ENCODE peak calls at places on chromosome 20, in five cellular contexts. Q, J, N, M and I are unnamed samples.

GRCh38 chr20:414161-414560 is 6.1 kb downstream of the RBCK1 start:
- DNase-seq in J (no peak), M (no peak), N (no peak), Q (no peak), I (no peak)

GRCh38 chr20:330233-331149 is 5.1 kb downstream of the SOX12 start:
- DNase-seq in Q (peak), N (peak), M (peak), J (no peak), I (peak)

GRCh38 chr20:9474835-9475413 is 39.5 kb upstream of the LAMP5 start:
- DNase-seq in N (no peak), J (no peak), Q (no peak), M (no peak), I (no peak)

GRCh38 chr20:49608752-49609670 is 41.1 kb upstream of the PTGIS start:
- DNase-seq in J (peak), N (peak), Q (peak), M (peak), I (peak)

GRCh38 chr20:36824142-36824940 is 50.8 kb upstream of the DSN1 start:
- DNase-seq in N (no peak), Q (no peak), J (no peak), M (no peak), I (no peak)

GRCh38 chr20:39812116-39812515 is 850.0 kb downstream of the DHX35 start:
- DNase-seq in J (no peak), N (no peak), Q (no peak), M (no peak), I (no peak)

GRCh38 chr20:60358101-60358500 is 399.9 kb downstream of the CDH26 start:
- DNase-seq in Q (no peak), M (no peak), N (no peak), J (no peak), I (no peak)

GRCh38 chr20:37389241-37389747 is 43.4 kb downstream of the SRC start:
- DNase-seq in Q (no peak), M (no peak), N (no peak), J (no peak), I (no peak)

GRCh38 chr20:20237093-20237959 is 130.6 kb upstream of the INSM1 start:
- DNase-seq in Q (peak), M (no peak), N (peak), J (no peak), I (no peak)

GRCh38 chr20:58746551-58747399 is 54.2 kb downstream of the NPEPL1 start:
- DNase-seq in Q (no peak), J (no peak), N (no peak), M (no peak), I (no peak)

GRCh38 chr20:62351469-62352401 is 15.4 kb downstream of the LAMA5 start:
- DNase-seq in J (no peak), N (no peak), M (no peak), Q (no peak), I (no peak)

GRCh38 chr20:19427913-19428800 is 215.7 kb downstream of the SLC24A3 start:
- DNase-seq in J (no peak), N (no peak), M (no peak), Q (no peak), I (no peak)

GRCh38 chr20:54082100-54082499 is 11.7 kb upstream of the BCAS1 start:
- DNase-seq in M (no peak), N (no peak), J (no peak), Q (no peak), I (no peak)

GRCh38 chr20:53903652-53903987 is 166.8 kb downstream of the BCAS1 start:
- DNase-seq in N (no peak), J (no peak), Q (no peak), M (no peak), I (no peak)

GRCh38 chr20:13788167-13788834 is 3.5 kb downstream of the NDUFAF5 start:
- DNase-seq in M (no peak), J (peak), N (peak), Q (no peak), I (peak)